ENCODE peak calls at places on chromosomes 2 and 18, in five cellular contexts. R is dorsolateral prefrontal cortex, F is astrocyte, G is IMR-90, W is fibroblast of the aortic adventitia. S is an unnamed sample.

GRCh38 chr2:10529611-10530010 is 81.5 kb upstream of the ODC1 start:
- DNase-seq in R (no peak), F (no peak), G (no peak), W (no peak), S (no peak)

GRCh38 chr2:182134201-182134600 is 148.5 kb downstream of the PPP1R1C start:
- DNase-seq in R (no peak), F (no peak), G (no peak), W (no peak), S (no peak)

GRCh38 chr18:78774741-78775141 is 204.9 kb upstream of the SALL3 start:
- DNase-seq in R (no peak), F (no peak), G (no peak), W (no peak), S (no peak)

GRCh38 chr2:41729800-41730364 is 317.9 kb upstream of the PKDCC start:
- DNase-seq in R (no peak), F (no peak), G (no peak), W (no peak), S (no peak)

GRCh38 chr2:96907405-96908041 is 37.6 kb upstream of the SEMA4C start:
- DNase-seq in R (peak), F (peak), G (peak), W (peak), S (peak)

GRCh38 chr2:72211359-72211758 is 63.7 kb upstream of the CYP26B1 start:
- DNase-seq in R (no peak), F (peak), G (no peak), W (peak), S (peak)

GRCh38 chr2:74715071-74715791 is 61.2 kb downstream of the SEMA4F start:
- DNase-seq in R (peak), F (peak), G (peak), W (peak), S (peak)

GRCh38 chr18:7233398-7233797 is 2.5 kb downstream of the LRRC30 start:
- DNase-seq in R (no peak), F (no peak), G (no peak), W (no peak), S (peak)

GRCh38 chr2:152402780-152403388 is 67.9 kb downstream of the FMNL2 start:
- DNase-seq in R (no peak), F (peak), G (no peak), W (no peak), S (no peak)

GRCh38 chr2:199405241-199405640 is 52.5 kb downstream of the SATB2 start:
- DNase-seq in R (no peak), F (no peak), G (peak), W (peak), S (peak)

GRCh38 chr18:48583568-48583967 is 44.7 kb downstream of the CTIF start:
- DNase-seq in R (peak), F (no peak), G (peak), W (no peak), S (no peak)

GRCh38 chr2:207632575-207633492 is 7.6 kb upstream of the METTL21A start:
- DNase-seq in R (no peak), F (peak), G (peak), W (peak), S (peak)

DNA sequence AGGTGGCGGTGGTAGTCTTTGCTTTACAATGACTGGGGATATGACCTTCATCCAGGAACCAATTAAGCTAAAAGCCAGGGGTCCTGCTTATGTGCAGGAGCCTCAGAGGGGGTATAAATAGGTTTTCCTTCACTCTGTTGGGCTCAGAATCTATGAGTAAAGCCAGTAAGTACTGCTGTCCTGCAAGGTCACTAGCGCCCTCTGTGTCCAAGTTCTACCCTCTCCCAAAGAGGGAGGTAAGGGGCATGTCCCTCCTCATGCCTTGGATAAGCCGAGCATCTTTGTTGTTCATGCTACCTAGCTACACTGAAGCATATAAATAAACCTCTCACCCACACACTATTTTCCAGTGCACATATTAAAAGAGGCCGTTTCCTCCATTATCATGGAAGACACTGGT is 79.4 kb downstream of the SPRED2 start:
- DNase-seq in R (no peak), F (no peak), G (no peak), W (no peak), S (no peak)
- TF ChIP-seq CTCF in R (no peak), F (no peak), G (no peak), W (no peak), S (no peak)

GRCh38 chr2:85541753-85542457 is 2.9 kb downstream of the MAT2A start:
- DNase-seq in R (no peak), F (no peak), G (no peak), W (peak), S (no peak)
- H3K4me3 ChIP-seq in R (peak), F (peak), G (peak), W (peak), S (no peak)

GRCh38 chr18:76524900-76525698 is 30.1 kb upstream of the ZNF516 start:
- DNase-seq in R (no peak), F (peak), G (peak), W (peak), S (peak)

GRCh38 chr18:76530391-76530790 is 35.3 kb upstream of the ZNF516 start:
- DNase-seq in R (no peak), F (no peak), G (no peak), W (no peak), S (no peak)

GRCh38 chr18:76530846-76531245 is 35.8 kb upstream of the ZNF516 start:
- DNase-seq in R (no peak), F (no peak), G (no peak), W (no peak), S (no peak)

GRCh38 chr18:76529433-76529811 is 34.4 kb upstream of the ZNF516 start:
- DNase-seq in R (no peak), F (no peak), G (no peak), W (no peak), S (no peak)

DNA sequence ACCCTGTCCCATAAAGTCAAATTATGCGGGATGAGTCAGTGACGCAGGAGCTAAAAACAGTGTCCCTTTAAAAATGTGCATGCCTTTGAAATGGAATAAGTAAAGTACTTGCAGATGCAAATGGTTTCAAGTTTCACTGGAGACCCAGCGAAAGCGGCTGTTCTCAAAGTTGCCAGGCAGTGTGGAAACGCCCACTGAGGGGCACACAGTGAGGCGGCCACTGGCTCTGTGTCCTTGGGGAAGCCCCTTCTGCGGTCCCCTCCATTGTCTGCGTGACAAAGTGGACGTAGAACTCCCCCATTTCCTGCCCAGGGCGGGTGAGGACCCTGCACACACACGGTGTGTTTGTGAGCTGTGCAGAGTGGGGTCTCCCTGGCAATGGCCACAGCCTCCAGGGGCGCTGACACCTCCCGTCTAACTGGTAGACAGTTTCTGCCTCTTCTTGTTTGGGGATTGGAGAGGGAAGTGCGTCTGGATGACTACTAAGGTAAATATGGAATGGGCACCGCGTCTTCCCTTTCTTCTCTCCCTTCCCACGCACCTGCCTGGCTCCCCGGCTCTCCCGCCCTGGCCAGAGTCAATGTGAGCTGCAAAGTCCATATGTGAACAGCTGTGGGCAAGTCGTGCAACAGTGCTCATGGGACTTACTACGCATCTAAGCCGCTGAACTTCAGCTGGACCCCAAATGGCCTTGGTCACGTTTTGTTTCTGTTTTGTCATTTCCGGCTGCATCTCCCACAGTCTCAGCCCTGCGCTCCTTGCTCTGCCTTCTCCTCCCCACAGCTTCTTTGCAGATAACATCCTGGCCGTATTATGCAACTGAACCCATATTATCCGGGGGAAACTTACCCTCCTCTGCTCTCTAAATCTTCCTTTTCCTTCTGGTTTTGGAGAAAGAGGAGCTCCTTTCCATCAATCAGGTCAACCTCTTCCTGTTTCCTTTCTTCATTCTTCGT is 33.7 kb upstream of the ZNF516 start:
- DNase-seq in R (no peak), F (peak), G (peak), W (peak), S (peak)
- TF ChIP-seq CTCF in R (no peak), F (no peak), G (peak), W (peak), S (no peak)

GRCh38 chr2:43175187-43175490 is 51.3 kb downstream of the ZFP36L2 start:
- DNase-seq in R (no peak), F (peak), G (peak), W (peak), S (peak)
- H3K4me3 ChIP-seq in R (no peak), F (no peak), G (no peak), W (no peak), S (no peak)

GRCh38 chr18:25592804-25593360 is 240.9 kb upstream of the ZNF521 start:
- DNase-seq in R (no peak), F (no peak), G (no peak), W (no peak), S (no peak)
- TF ChIP-seq CTCF in R (no peak), F (no peak), G (no peak), W (no peak), S (no peak)

DNA sequence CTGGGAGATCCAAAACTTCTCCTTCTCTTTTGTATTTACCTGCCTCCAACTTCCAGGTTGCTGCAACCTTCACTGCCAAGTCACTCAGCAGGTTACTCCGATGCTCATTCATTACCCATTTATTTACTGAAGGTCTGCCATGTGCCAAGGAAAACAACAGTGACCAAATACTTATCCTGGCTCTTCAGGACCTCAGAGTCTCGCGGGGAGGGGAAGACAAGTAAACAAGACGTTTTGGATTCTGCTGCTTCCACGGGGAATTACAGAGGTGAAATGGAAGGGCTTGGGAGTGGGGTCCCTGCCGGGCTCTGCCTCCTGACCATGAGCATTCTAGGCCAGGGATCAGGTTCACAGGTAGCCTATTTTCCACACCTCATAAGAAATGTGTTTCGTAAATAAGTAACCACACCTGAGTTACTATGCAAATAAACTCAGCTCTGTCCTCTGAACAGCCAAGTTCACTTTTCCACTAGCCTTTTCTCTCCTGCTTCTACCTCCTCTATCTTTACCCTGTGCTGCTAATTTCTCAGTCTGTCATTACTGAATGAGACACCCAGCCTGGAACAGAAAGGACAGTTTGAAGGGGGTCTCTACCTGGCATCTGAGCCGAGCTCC is 68.1 kb downstream of the CLHC1 start:
- DNase-seq in R (no peak), F (no peak), G (no peak), W (no peak), S (no peak)
- H3K4me3 ChIP-seq in R (no peak), F (no peak), G (no peak), W (no peak), S (no peak)

GRCh38 chr2:125471963-125472362 is 1184.0 kb upstream of the GYPC start:
- DNase-seq in R (no peak), F (no peak), G (peak), W (peak), S (peak)
- TF ChIP-seq CTCF in R (no peak), F (peak), G (peak), W (peak), S (peak)

GRCh38 chr2:98086491-98087446 is at the start of gene VWA3B:
- DNase-seq in R (peak), F (peak), G (no peak), W (peak), S (peak)
- H3K4me3 ChIP-seq in R (peak), F (peak), G (peak), W (peak), S (peak)

GRCh38 chr2:30707304-30707903 is 99.8 kb downstream of the CAPN13 start:
- DNase-seq in R (no peak), F (no peak), G (no peak), W (no peak), S (no peak)
- TF ChIP-seq CTCF in R (no peak), F (no peak), G (no peak), W (no peak), S (no peak)